ENCODE peak calls at places on chromosome 17, in ten cellular contexts. One of them, this sample, is unnamed.
A peak's percentile ranks its signal among the peaks of the same experiment; 100 is the strongest.

GRCh38 chr17:76544916-76545365 is 5.1 kb downstream of the PRCD start:
- DNase-seq in ovary: no peak
- DNase-seq in lower lobe of right lung: no peak
- DNase-seq in CD8-positive, alpha-beta memory T cell: no peak
- DNase-seq in hepatocyte: no peak
- DNase-seq in iPS DF 6.9: no peak
- DNase-seq in mucosa of descending colon: no peak
- DNase-seq in neural progenitor cell: no peak
- DNase-seq in colonic mucosa: no peak
- DNase-seq in OCI-LY7: no peak
- DNase-seq in this sample: no peak

GRCh38 chr17:67452681-67453554 is 75.8 kb downstream of the PITPNC1 start:
- DNase-seq in ovary: no peak
- DNase-seq in mucosa of descending colon: no peak
- DNase-seq in colonic mucosa: no peak
- DNase-seq in CD8-positive, alpha-beta memory T cell: no peak
- DNase-seq in iPS DF 6.9: no peak
- DNase-seq in hepatocyte: no peak
- DNase-seq in neural progenitor cell: no peak
- DNase-seq in OCI-LY7: peak; percentile 66
- DNase-seq in lower lobe of right lung: no peak
- DNase-seq in this sample: no peak

GRCh38 chr17:56978441-56979090 is 635 bp downstream of the SCPEP1 start:
- DNase-seq in mucosa of descending colon: no peak
- DNase-seq in OCI-LY7: peak; percentile 48
- DNase-seq in CD8-positive, alpha-beta memory T cell: no peak
- DNase-seq in neural progenitor cell: no peak
- DNase-seq in ovary: no peak
- DNase-seq in hepatocyte: no peak
- DNase-seq in colonic mucosa: no peak
- DNase-seq in iPS DF 6.9: no peak
- DNase-seq in lower lobe of right lung: no peak
- DNase-seq in this sample: no peak

GRCh38 chr17:12973496-12974318 is 44.1 kb downstream of the ELAC2 start:
- DNase-seq in lower lobe of right lung: no peak
- DNase-seq in OCI-LY7: no peak
- DNase-seq in colonic mucosa: no peak
- DNase-seq in ovary: no peak
- DNase-seq in CD8-positive, alpha-beta memory T cell: no peak
- DNase-seq in mucosa of descending colon: no peak
- DNase-seq in hepatocyte: peak; percentile 17
- DNase-seq in neural progenitor cell: peak; percentile 44
- DNase-seq in iPS DF 6.9: no peak
- DNase-seq in this sample: no peak

GRCh38 chr17:57875109-57876022 is 25.5 kb upstream of the MRPS23 start:
- DNase-seq in iPS DF 6.9: no peak
- DNase-seq in lower lobe of right lung: peak; percentile 84
- DNase-seq in ovary: peak; percentile 82
- DNase-seq in mucosa of descending colon: peak; percentile 76
- DNase-seq in hepatocyte: peak; percentile 93
- DNase-seq in neural progenitor cell: peak; percentile 80
- DNase-seq in OCI-LY7: no peak
- DNase-seq in colonic mucosa: no peak
- DNase-seq in CD8-positive, alpha-beta memory T cell: no peak
- DNase-seq in this sample: no peak

GRCh38 chr17:72119963-72120877 is 600 bp upstream of the SOX9 start:
- DNase-seq in neural progenitor cell: peak; percentile 75
- DNase-seq in colonic mucosa: peak; percentile 56
- DNase-seq in iPS DF 6.9: no peak
- DNase-seq in hepatocyte: peak; percentile 76
- DNase-seq in mucosa of descending colon: peak; percentile 58
- DNase-seq in OCI-LY7: no peak
- DNase-seq in lower lobe of right lung: no peak
- DNase-seq in CD8-positive, alpha-beta memory T cell: no peak
- DNase-seq in ovary: no peak
- DNase-seq in this sample: no peak

GRCh38 chr17:49471089-49471683 is 23.9 kb upstream of the NGFR start:
- DNase-seq in ovary: no peak
- DNase-seq in colonic mucosa: no peak
- DNase-seq in hepatocyte: peak; percentile 37
- DNase-seq in iPS DF 6.9: no peak
- DNase-seq in OCI-LY7: no peak
- DNase-seq in CD8-positive, alpha-beta memory T cell: no peak
- DNase-seq in mucosa of descending colon: no peak
- DNase-seq in lower lobe of right lung: no peak
- DNase-seq in neural progenitor cell: peak; percentile 52
- DNase-seq in this sample: no peak

GRCh38 chr17:76076100-76076764 is 1.7 kb downstream of the GALR2 start:
- DNase-seq in ovary: no peak
- DNase-seq in hepatocyte: no peak
- DNase-seq in neural progenitor cell: peak; percentile 39
- DNase-seq in iPS DF 6.9: no peak
- DNase-seq in OCI-LY7: no peak
- DNase-seq in lower lobe of right lung: no peak
- DNase-seq in CD8-positive, alpha-beta memory T cell: no peak
- DNase-seq in colonic mucosa: no peak
- DNase-seq in mucosa of descending colon: no peak
- DNase-seq in this sample: no peak

DNA sequence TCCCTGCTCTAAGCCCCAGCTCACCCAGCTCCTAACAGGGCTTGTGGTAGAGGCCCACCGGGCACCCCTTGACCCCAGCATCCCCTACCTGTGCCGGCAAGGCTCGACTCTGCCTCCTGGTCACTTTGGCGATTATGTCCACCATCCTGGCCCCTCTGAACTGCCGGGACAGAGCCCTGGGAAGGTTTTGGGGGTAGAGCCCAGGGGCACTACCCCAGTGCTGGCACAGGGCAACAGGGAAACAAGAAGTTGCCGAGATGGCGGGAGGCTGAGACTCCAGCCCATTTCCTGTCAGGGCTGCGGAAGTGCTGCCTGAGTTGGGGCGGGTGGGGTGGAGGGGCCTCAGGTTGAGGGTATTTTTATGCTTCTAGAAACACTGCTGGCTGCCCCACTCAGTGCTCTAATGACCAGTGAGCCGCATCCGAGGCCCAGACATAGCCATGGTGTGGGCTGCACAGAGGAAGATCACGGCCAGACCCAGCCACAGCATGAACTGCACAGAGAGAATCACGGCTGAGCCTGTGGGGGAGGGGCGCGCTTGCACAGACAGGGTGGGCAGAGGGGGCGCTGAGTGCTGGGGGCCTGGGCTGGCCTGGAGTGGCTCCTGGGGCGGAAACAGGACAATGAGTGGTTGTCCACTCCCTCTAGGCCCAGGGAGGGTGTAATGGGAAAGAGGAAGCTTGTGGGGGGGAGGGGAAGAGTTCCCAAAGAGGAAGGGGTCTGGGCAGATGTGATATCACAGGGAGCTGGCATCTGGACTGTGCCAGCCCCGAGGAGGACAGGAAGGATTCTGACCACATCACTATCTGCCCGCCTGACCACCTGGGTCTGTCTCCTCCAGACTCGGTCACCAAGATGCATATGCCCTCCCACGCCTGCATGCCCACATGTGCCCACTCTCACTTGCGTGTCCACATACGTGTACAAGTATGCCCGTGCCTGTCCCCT is 22.3 kb downstream of the ARHGAP27 start:
- DNase-seq in hepatocyte: no peak
- DNase-seq in OCI-LY7: peak; percentile 84
- DNase-seq in neural progenitor cell: no peak
- DNase-seq in colonic mucosa: peak; percentile 43
- DNase-seq in lower lobe of right lung: peak; percentile 73
- DNase-seq in mucosa of descending colon: peak; percentile 80
- DNase-seq in CD8-positive, alpha-beta memory T cell: peak; percentile 56
- DNase-seq in iPS DF 6.9: no peak
- DNase-seq in ovary: no peak
- DNase-seq in this sample: no peak
- H3K4me1 ChIP-seq in hepatocyte: peaks cover 50% of the 10 kb centered on the region
- H3K4me1 ChIP-seq in OCI-LY7: peaks cover 70% of the 10 kb centered on the region
- H3K4me1 ChIP-seq in neural progenitor cell: peaks cover 17% of the 10 kb centered on the region
- H3K4me1 ChIP-seq in colonic mucosa: peaks cover 36% of the 10 kb centered on the region
- H3K4me1 ChIP-seq in lower lobe of right lung: peaks cover 92% of the 10 kb centered on the region
- H3K4me1 ChIP-seq in mucosa of descending colon: peaks cover 92% of the 10 kb centered on the region
- H3K4me1 ChIP-seq in CD8-positive, alpha-beta memory T cell: peaks cover 48% of the 10 kb centered on the region
- H3K4me1 ChIP-seq in iPS DF 6.9: peaks cover 2% of the 10 kb centered on the region
- H3K4me1 ChIP-seq in ovary: peaks cover 4% of the 10 kb centered on the region
- H3K4me1 ChIP-seq in this sample: no peaks in the 10 kb centered on the region

DNA sequence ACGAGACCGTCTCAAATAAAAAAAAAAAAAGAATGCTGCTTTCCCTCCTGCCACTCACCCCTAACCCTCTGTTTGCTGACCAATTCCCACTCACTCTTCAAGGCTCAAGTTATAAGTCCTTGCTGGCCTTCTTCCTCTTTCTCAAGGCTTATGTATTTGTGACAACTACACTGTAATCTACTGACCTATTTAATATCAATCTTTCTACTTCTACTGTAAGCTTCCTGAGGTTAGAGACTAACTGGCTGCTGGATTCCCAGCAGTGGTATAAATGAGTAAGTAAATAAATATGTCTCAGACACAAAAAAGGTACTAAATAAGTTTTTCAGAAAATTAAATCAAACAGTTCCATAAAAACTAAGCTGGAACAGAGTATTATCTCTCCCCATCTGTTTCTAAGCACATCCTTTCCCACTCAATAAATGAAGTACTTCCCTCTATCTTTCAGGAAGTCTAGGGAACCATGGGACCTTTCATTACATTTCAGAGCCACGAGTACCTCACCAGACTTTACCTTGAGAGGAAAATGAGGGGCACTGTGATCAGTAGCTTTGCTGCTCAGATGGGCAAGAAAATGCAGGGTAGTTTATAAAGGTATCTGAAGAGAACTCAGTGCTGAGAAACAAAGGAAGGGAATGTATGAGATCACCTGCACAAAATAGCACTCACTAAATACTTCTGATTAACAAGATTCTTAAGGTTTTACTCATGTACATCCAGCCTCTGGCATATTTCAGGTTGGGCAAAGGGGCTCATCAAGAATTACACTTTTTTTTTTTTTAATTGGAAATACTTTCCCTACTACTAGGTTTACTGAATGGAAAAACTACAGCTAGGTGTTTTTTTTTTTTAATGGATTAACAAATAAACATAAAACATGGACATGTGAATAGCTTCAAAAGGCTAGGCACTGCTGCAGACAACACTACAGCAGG is 10.8 kb downstream of the SSH2 start:
- DNase-seq in ovary: no peak
- DNase-seq in lower lobe of right lung: no peak
- DNase-seq in mucosa of descending colon: no peak
- DNase-seq in CD8-positive, alpha-beta memory T cell: no peak
- DNase-seq in iPS DF 6.9: no peak
- DNase-seq in colonic mucosa: no peak
- DNase-seq in neural progenitor cell: no peak
- DNase-seq in OCI-LY7: no peak
- DNase-seq in hepatocyte: no peak
- DNase-seq in this sample: peak; percentile 55
- H3K4me1 ChIP-seq in ovary: peaks cover 4% of the 10 kb centered on the region
- H3K4me1 ChIP-seq in lower lobe of right lung: peaks cover 13% of the 10 kb centered on the region
- H3K4me1 ChIP-seq in mucosa of descending colon: no peaks in the 10 kb centered on the region
- H3K4me1 ChIP-seq in CD8-positive, alpha-beta memory T cell: no peaks in the 10 kb centered on the region
- H3K4me1 ChIP-seq in iPS DF 6.9: no peaks in the 10 kb centered on the region
- H3K4me1 ChIP-seq in colonic mucosa: no peaks in the 10 kb centered on the region
- H3K4me1 ChIP-seq in neural progenitor cell: no peaks in the 10 kb centered on the region
- H3K4me1 ChIP-seq in OCI-LY7: peaks cover 12% of the 10 kb centered on the region
- H3K4me1 ChIP-seq in hepatocyte: no peaks in the 10 kb centered on the region
- H3K4me1 ChIP-seq in this sample: peaks cover 20% of the 10 kb centered on the region

GRCh38 chr17:14299261-14300093 is 1.4 kb upstream of the HS3ST3B1 start:
- DNase-seq in OCI-LY7: no peak
- DNase-seq in colonic mucosa: peak; percentile 29
- DNase-seq in hepatocyte: peak; percentile 61
- DNase-seq in ovary: peak; percentile 53
- DNase-seq in neural progenitor cell: peak; percentile 78
- DNase-seq in CD8-positive, alpha-beta memory T cell: peak; percentile 33
- DNase-seq in iPS DF 6.9: no peak
- DNase-seq in lower lobe of right lung: peak; percentile 65
- DNase-seq in mucosa of descending colon: peak; percentile 71
- DNase-seq in this sample: no peak
- H3K4me1 ChIP-seq in OCI-LY7: peaks cover 20% of the 10 kb centered on the region
- H3K4me1 ChIP-seq in colonic mucosa: peaks cover 12% of the 10 kb centered on the region
- H3K4me1 ChIP-seq in hepatocyte: peaks cover 34% of the 10 kb centered on the region
- H3K4me1 ChIP-seq in ovary: peaks cover 9% of the 10 kb centered on the region
- H3K4me1 ChIP-seq in neural progenitor cell: peaks cover 21% of the 10 kb centered on the region
- H3K4me1 ChIP-seq in CD8-positive, alpha-beta memory T cell: peaks cover 44% of the 10 kb centered on the region
- H3K4me1 ChIP-seq in iPS DF 6.9: peaks cover 4% of the 10 kb centered on the region
- H3K4me1 ChIP-seq in lower lobe of right lung: peaks cover 44% of the 10 kb centered on the region
- H3K4me1 ChIP-seq in mucosa of descending colon: peaks cover 52% of the 10 kb centered on the region
- H3K4me1 ChIP-seq in this sample: peaks cover 24% of the 10 kb centered on the region

GRCh38 chr17:17817552-17817947 is 19.2 kb downstream of the SREBF1 start:
- DNase-seq in colonic mucosa: peak; percentile 21
- DNase-seq in mucosa of descending colon: no peak
- DNase-seq in neural progenitor cell: no peak
- DNase-seq in OCI-LY7: no peak
- DNase-seq in lower lobe of right lung: no peak
- DNase-seq in CD8-positive, alpha-beta memory T cell: no peak
- DNase-seq in ovary: no peak
- DNase-seq in hepatocyte: no peak
- DNase-seq in iPS DF 6.9: no peak
- DNase-seq in this sample: no peak

GRCh38 chr17:17816831-17817551 is 19.8 kb downstream of the SREBF1 start:
- DNase-seq in mucosa of descending colon: no peak
- DNase-seq in lower lobe of right lung: no peak
- DNase-seq in ovary: no peak
- DNase-seq in hepatocyte: no peak
- DNase-seq in colonic mucosa: no peak
- DNase-seq in CD8-positive, alpha-beta memory T cell: no peak
- DNase-seq in OCI-LY7: no peak
- DNase-seq in neural progenitor cell: no peak
- DNase-seq in iPS DF 6.9: no peak
- DNase-seq in this sample: no peak

GRCh38 chr17:17815436-17816200 is 21.2 kb downstream of the SREBF1 start:
- DNase-seq in hepatocyte: no peak
- DNase-seq in OCI-LY7: no peak
- DNase-seq in CD8-positive, alpha-beta memory T cell: no peak
- DNase-seq in colonic mucosa: no peak
- DNase-seq in iPS DF 6.9: no peak
- DNase-seq in lower lobe of right lung: no peak
- DNase-seq in mucosa of descending colon: no peak
- DNase-seq in neural progenitor cell: no peak
- DNase-seq in ovary: no peak
- DNase-seq in this sample: no peak

GRCh38 chr17:17815062-17815406 is 21.8 kb downstream of the SREBF1 start:
- DNase-seq in mucosa of descending colon: no peak
- DNase-seq in iPS DF 6.9: no peak
- DNase-seq in CD8-positive, alpha-beta memory T cell: no peak
- DNase-seq in OCI-LY7: no peak
- DNase-seq in neural progenitor cell: no peak
- DNase-seq in ovary: no peak
- DNase-seq in hepatocyte: no peak
- DNase-seq in colonic mucosa: no peak
- DNase-seq in lower lobe of right lung: no peak
- DNase-seq in this sample: no peak

DNA sequence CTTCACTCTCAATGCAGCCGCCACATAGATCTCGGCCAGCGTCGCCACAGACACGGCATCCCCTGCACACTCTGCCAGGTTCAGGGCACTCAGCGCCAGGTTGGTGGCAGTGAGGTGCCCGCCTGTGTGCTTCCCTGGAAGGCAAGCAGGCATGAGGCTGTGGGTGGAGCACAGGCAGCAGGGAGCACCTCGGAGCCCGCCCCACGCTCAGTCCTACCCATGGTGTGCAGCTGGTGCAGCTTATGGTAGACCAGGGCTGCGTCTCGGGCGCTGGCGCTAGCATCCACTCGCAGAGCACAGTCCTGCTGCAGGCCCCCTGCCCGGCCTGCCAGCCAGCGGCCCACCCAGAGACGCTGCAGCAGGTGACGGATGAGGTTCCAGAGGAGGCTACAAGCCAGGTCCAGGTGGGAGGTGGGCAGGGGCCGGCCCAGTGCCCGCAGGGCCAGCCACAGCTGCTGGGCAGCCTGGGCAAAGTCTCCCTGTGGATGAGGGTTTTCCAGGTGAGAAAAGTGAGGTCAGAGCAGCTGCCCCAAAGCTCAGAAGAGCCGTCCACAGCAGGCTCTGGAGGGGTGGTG is 20.5 kb downstream of the SREBF1 start:
- DNase-seq in hepatocyte: no peak
- DNase-seq in lower lobe of right lung: no peak
- DNase-seq in OCI-LY7: no peak
- DNase-seq in colonic mucosa: no peak
- DNase-seq in neural progenitor cell: no peak
- DNase-seq in ovary: no peak
- DNase-seq in mucosa of descending colon: no peak
- DNase-seq in iPS DF 6.9: no peak
- DNase-seq in CD8-positive, alpha-beta memory T cell: no peak
- DNase-seq in this sample: no peak
- H3K4me1 ChIP-seq in hepatocyte: peaks cover 26% of the 10 kb centered on the region
- H3K4me1 ChIP-seq in lower lobe of right lung: peaks cover 47% of the 10 kb centered on the region
- H3K4me1 ChIP-seq in OCI-LY7: peaks cover 26% of the 10 kb centered on the region
- H3K4me1 ChIP-seq in colonic mucosa: peaks cover 26% of the 10 kb centered on the region
- H3K4me1 ChIP-seq in neural progenitor cell: peaks cover 13% of the 10 kb centered on the region
- H3K4me1 ChIP-seq in ovary: peaks cover 10% of the 10 kb centered on the region
- H3K4me1 ChIP-seq in mucosa of descending colon: peaks cover 34% of the 10 kb centered on the region
- H3K4me1 ChIP-seq in iPS DF 6.9: peaks cover 9% of the 10 kb centered on the region
- H3K4me1 ChIP-seq in CD8-positive, alpha-beta memory T cell: peaks cover 33% of the 10 kb centered on the region
- H3K4me1 ChIP-seq in this sample: peaks cover 19% of the 10 kb centered on the region